ENCODE peak calls at places on chromosomes 11 and 22, in nine cellular contexts. One of them, this sample, is unnamed.

GRCh38 chr11:27700351-27701261 is at the start of gene BDNF:
- DNase-seq in lower leg skin: peak; percentile 69
- DNase-seq in ecto neural progenitor cell: peak; percentile 68
- DNase-seq in activated CD4-positive, CD25-positive, alpha-beta regulatory T cell treated with anti-CD3 and anti-CD28 coated beads, Interleukin-2, amount 50 U/mL, for 72 hours: peak; percentile 29
- DNase-seq in stimulated activated CD8-positive, alpha-beta memory T cell treated with anti-CD3 and anti-CD28 coated beads, Interleukin-4, amount 100 ng/mL, for 1 hour: no peak
- DNase-seq in effector memory CD8-positive, alpha-beta T cell: no peak
- DNase-seq in GM23248: peak; percentile 71
- DNase-seq in endothelial cell: no peak
- DNase-seq in brain pericyte: no peak
- DNase-seq in this sample: no peak

GRCh38 chr11:3344327-3344726 is 34.6 kb downstream of the ZNF195 start:
- DNase-seq in lower leg skin: no peak
- DNase-seq in ecto neural progenitor cell: no peak
- DNase-seq in activated CD4-positive, CD25-positive, alpha-beta regulatory T cell treated with anti-CD3 and anti-CD28 coated beads, Interleukin-2, amount 50 U/mL, for 72 hours: no peak
- DNase-seq in endothelial cell: no peak
- DNase-seq in effector memory CD8-positive, alpha-beta T cell: no peak
- DNase-seq in brain pericyte: no peak
- DNase-seq in GM23248: no peak
- DNase-seq in stimulated activated CD8-positive, alpha-beta memory T cell treated with anti-CD3 and anti-CD28 coated beads, Interleukin-4, amount 100 ng/mL, for 1 hour: no peak
- DNase-seq in this sample: no peak

GRCh38 chr22:28029201-28029948 is 110.3 kb upstream of the PITPNB start:
- DNase-seq in ecto neural progenitor cell: no peak
- DNase-seq in activated CD4-positive, CD25-positive, alpha-beta regulatory T cell treated with anti-CD3 and anti-CD28 coated beads, Interleukin-2, amount 50 U/mL, for 72 hours: no peak
- DNase-seq in endothelial cell: peak; percentile 44
- DNase-seq in brain pericyte: no peak
- DNase-seq in lower leg skin: peak; percentile 83
- DNase-seq in GM23248: peak; percentile 27
- DNase-seq in stimulated activated CD8-positive, alpha-beta memory T cell treated with anti-CD3 and anti-CD28 coated beads, Interleukin-4, amount 100 ng/mL, for 1 hour: no peak
- DNase-seq in effector memory CD8-positive, alpha-beta T cell: no peak
- DNase-seq in this sample: no peak

GRCh38 chr11:118980191-118980881 is 8.8 kb downstream of the FOXR1 start:
- DNase-seq in ecto neural progenitor cell: no peak
- DNase-seq in lower leg skin: no peak
- DNase-seq in stimulated activated CD8-positive, alpha-beta memory T cell treated with anti-CD3 and anti-CD28 coated beads, Interleukin-4, amount 100 ng/mL, for 1 hour: no peak
- DNase-seq in activated CD4-positive, CD25-positive, alpha-beta regulatory T cell treated with anti-CD3 and anti-CD28 coated beads, Interleukin-2, amount 50 U/mL, for 72 hours: no peak
- DNase-seq in effector memory CD8-positive, alpha-beta T cell: no peak
- DNase-seq in GM23248: peak; percentile 36
- DNase-seq in endothelial cell: no peak
- DNase-seq in brain pericyte: no peak
- DNase-seq in this sample: no peak

GRCh38 chr11:64342869-64343739 is 3.1 kb downstream of the CCDC88B start:
- DNase-seq in ecto neural progenitor cell: no peak
- DNase-seq in GM23248: no peak
- DNase-seq in activated CD4-positive, CD25-positive, alpha-beta regulatory T cell treated with anti-CD3 and anti-CD28 coated beads, Interleukin-2, amount 50 U/mL, for 72 hours: no peak
- DNase-seq in lower leg skin: no peak
- DNase-seq in stimulated activated CD8-positive, alpha-beta memory T cell treated with anti-CD3 and anti-CD28 coated beads, Interleukin-4, amount 100 ng/mL, for 1 hour: no peak
- DNase-seq in brain pericyte: no peak
- DNase-seq in endothelial cell: no peak
- DNase-seq in effector memory CD8-positive, alpha-beta T cell: no peak
- DNase-seq in this sample: no peak

GRCh38 chr11:78056093-78056492 is 7.6 kb upstream of the THRSP start:
- DNase-seq in GM23248: no peak
- DNase-seq in effector memory CD8-positive, alpha-beta T cell: no peak
- DNase-seq in endothelial cell: no peak
- DNase-seq in ecto neural progenitor cell: no peak
- DNase-seq in stimulated activated CD8-positive, alpha-beta memory T cell treated with anti-CD3 and anti-CD28 coated beads, Interleukin-4, amount 100 ng/mL, for 1 hour: no peak
- DNase-seq in activated CD4-positive, CD25-positive, alpha-beta regulatory T cell treated with anti-CD3 and anti-CD28 coated beads, Interleukin-2, amount 50 U/mL, for 72 hours: no peak
- DNase-seq in brain pericyte: no peak
- DNase-seq in lower leg skin: no peak
- DNase-seq in this sample: no peak

GRCh38 chr22:33803371-33803770 is 116.9 kb downstream of the LARGE1 start:
- DNase-seq in brain pericyte: no peak
- DNase-seq in lower leg skin: no peak
- DNase-seq in stimulated activated CD8-positive, alpha-beta memory T cell treated with anti-CD3 and anti-CD28 coated beads, Interleukin-4, amount 100 ng/mL, for 1 hour: no peak
- DNase-seq in endothelial cell: no peak
- DNase-seq in effector memory CD8-positive, alpha-beta T cell: no peak
- DNase-seq in activated CD4-positive, CD25-positive, alpha-beta regulatory T cell treated with anti-CD3 and anti-CD28 coated beads, Interleukin-2, amount 50 U/mL, for 72 hours: no peak
- DNase-seq in ecto neural progenitor cell: no peak
- DNase-seq in GM23248: peak; percentile 98
- DNase-seq in this sample: no peak

GRCh38 chr22:37166675-37167066 is 17.0 kb upstream of the IL2RB start:
- DNase-seq in effector memory CD8-positive, alpha-beta T cell: peak; percentile 85
- DNase-seq in brain pericyte: no peak
- DNase-seq in lower leg skin: peak; percentile 97
- DNase-seq in stimulated activated CD8-positive, alpha-beta memory T cell treated with anti-CD3 and anti-CD28 coated beads, Interleukin-4, amount 100 ng/mL, for 1 hour: peak; percentile 73
- DNase-seq in endothelial cell: peak; percentile 82
- DNase-seq in activated CD4-positive, CD25-positive, alpha-beta regulatory T cell treated with anti-CD3 and anti-CD28 coated beads, Interleukin-2, amount 50 U/mL, for 72 hours: peak; percentile 90
- DNase-seq in GM23248: peak; percentile 80
- DNase-seq in ecto neural progenitor cell: peak; percentile 86
- DNase-seq in this sample: no peak

GRCh38 chr22:40463017-40463631 is 92.7 kb downstream of the SGSM3 start:
- DNase-seq in lower leg skin: no peak
- DNase-seq in activated CD4-positive, CD25-positive, alpha-beta regulatory T cell treated with anti-CD3 and anti-CD28 coated beads, Interleukin-2, amount 50 U/mL, for 72 hours: peak; percentile 39
- DNase-seq in stimulated activated CD8-positive, alpha-beta memory T cell treated with anti-CD3 and anti-CD28 coated beads, Interleukin-4, amount 100 ng/mL, for 1 hour: peak; percentile 18
- DNase-seq in effector memory CD8-positive, alpha-beta T cell: no peak
- DNase-seq in ecto neural progenitor cell: no peak
- DNase-seq in brain pericyte: no peak
- DNase-seq in GM23248: no peak
- DNase-seq in endothelial cell: no peak
- DNase-seq in this sample: no peak

GRCh38 chr22:36911887-36912661 is 1.4 kb upstream of the CSF2RB start:
- DNase-seq in lower leg skin: peak; percentile 68
- DNase-seq in brain pericyte: no peak
- DNase-seq in GM23248: peak; percentile 31
- DNase-seq in ecto neural progenitor cell: no peak
- DNase-seq in stimulated activated CD8-positive, alpha-beta memory T cell treated with anti-CD3 and anti-CD28 coated beads, Interleukin-4, amount 100 ng/mL, for 1 hour: no peak
- DNase-seq in activated CD4-positive, CD25-positive, alpha-beta regulatory T cell treated with anti-CD3 and anti-CD28 coated beads, Interleukin-2, amount 50 U/mL, for 72 hours: no peak
- DNase-seq in endothelial cell: no peak
- DNase-seq in effector memory CD8-positive, alpha-beta T cell: no peak
- DNase-seq in this sample: no peak

GRCh38 chr22:42156121-42156520 is 25.5 kb upstream of the CYP2D6 start:
- DNase-seq in activated CD4-positive, CD25-positive, alpha-beta regulatory T cell treated with anti-CD3 and anti-CD28 coated beads, Interleukin-2, amount 50 U/mL, for 72 hours: no peak
- DNase-seq in effector memory CD8-positive, alpha-beta T cell: no peak
- DNase-seq in lower leg skin: no peak
- DNase-seq in GM23248: no peak
- DNase-seq in stimulated activated CD8-positive, alpha-beta memory T cell treated with anti-CD3 and anti-CD28 coated beads, Interleukin-4, amount 100 ng/mL, for 1 hour: no peak
- DNase-seq in endothelial cell: no peak
- DNase-seq in ecto neural progenitor cell: no peak
- DNase-seq in brain pericyte: no peak
- DNase-seq in this sample: no peak

GRCh38 chr22:50530857-50531545 is 1.2 kb upstream of the TYMP start:
- DNase-seq in stimulated activated CD8-positive, alpha-beta memory T cell treated with anti-CD3 and anti-CD28 coated beads, Interleukin-4, amount 100 ng/mL, for 1 hour: peak; percentile 73
- DNase-seq in lower leg skin: peak; percentile 98
- DNase-seq in ecto neural progenitor cell: peak; percentile 78
- DNase-seq in endothelial cell: peak; percentile 67
- DNase-seq in activated CD4-positive, CD25-positive, alpha-beta regulatory T cell treated with anti-CD3 and anti-CD28 coated beads, Interleukin-2, amount 50 U/mL, for 72 hours: peak; percentile 87
- DNase-seq in effector memory CD8-positive, alpha-beta T cell: peak; percentile 77
- DNase-seq in GM23248: peak; percentile 94
- DNase-seq in brain pericyte: no peak
- DNase-seq in this sample: no peak

GRCh38 chr11:17014774-17015638 is 792 bp upstream of the PLEKHA7 start:
- DNase-seq in stimulated activated CD8-positive, alpha-beta memory T cell treated with anti-CD3 and anti-CD28 coated beads, Interleukin-4, amount 100 ng/mL, for 1 hour: no peak
- DNase-seq in activated CD4-positive, CD25-positive, alpha-beta regulatory T cell treated with anti-CD3 and anti-CD28 coated beads, Interleukin-2, amount 50 U/mL, for 72 hours: no peak
- DNase-seq in lower leg skin: peak; percentile 85
- DNase-seq in endothelial cell: peak; percentile 44
- DNase-seq in effector memory CD8-positive, alpha-beta T cell: peak; percentile 3
- DNase-seq in GM23248: peak; percentile 18
- DNase-seq in ecto neural progenitor cell: peak; percentile 63
- DNase-seq in brain pericyte: no peak
- DNase-seq in this sample: no peak

GRCh38 chr11:75541301-75541929 is 15.7 kb upstream of the GDPD5 start:
- DNase-seq in endothelial cell: no peak
- DNase-seq in lower leg skin: no peak
- DNase-seq in activated CD4-positive, CD25-positive, alpha-beta regulatory T cell treated with anti-CD3 and anti-CD28 coated beads, Interleukin-2, amount 50 U/mL, for 72 hours: no peak
- DNase-seq in GM23248: peak; percentile 40
- DNase-seq in stimulated activated CD8-positive, alpha-beta memory T cell treated with anti-CD3 and anti-CD28 coated beads, Interleukin-4, amount 100 ng/mL, for 1 hour: no peak
- DNase-seq in ecto neural progenitor cell: no peak
- DNase-seq in effector memory CD8-positive, alpha-beta T cell: no peak
- DNase-seq in brain pericyte: no peak
- DNase-seq in this sample: no peak

GRCh38 chr22:49083607-49084006 is 744.1 kb downstream of the BRD1 start:
- DNase-seq in lower leg skin: no peak
- DNase-seq in ecto neural progenitor cell: no peak
- DNase-seq in activated CD4-positive, CD25-positive, alpha-beta regulatory T cell treated with anti-CD3 and anti-CD28 coated beads, Interleukin-2, amount 50 U/mL, for 72 hours: no peak
- DNase-seq in brain pericyte: no peak
- DNase-seq in effector memory CD8-positive, alpha-beta T cell: no peak
- DNase-seq in GM23248: no peak
- DNase-seq in endothelial cell: no peak
- DNase-seq in stimulated activated CD8-positive, alpha-beta memory T cell treated with anti-CD3 and anti-CD28 coated beads, Interleukin-4, amount 100 ng/mL, for 1 hour: no peak
- DNase-seq in this sample: no peak

GRCh38 chr11:8766043-8766992 is 83.7 kb downstream of the RPL27A start:
- DNase-seq in effector memory CD8-positive, alpha-beta T cell: no peak
- DNase-seq in GM23248: peak; percentile 85
- DNase-seq in activated CD4-positive, CD25-positive, alpha-beta regulatory T cell treated with anti-CD3 and anti-CD28 coated beads, Interleukin-2, amount 50 U/mL, for 72 hours: no peak
- DNase-seq in lower leg skin: peak; percentile 74
- DNase-seq in endothelial cell: no peak
- DNase-seq in ecto neural progenitor cell: peak; percentile 56
- DNase-seq in stimulated activated CD8-positive, alpha-beta memory T cell treated with anti-CD3 and anti-CD28 coated beads, Interleukin-4, amount 100 ng/mL, for 1 hour: no peak
- DNase-seq in brain pericyte: no peak
- DNase-seq in this sample: no peak

GRCh38 chr11:79273781-79274180 is 167.0 kb downstream of the TENM4 start:
- DNase-seq in effector memory CD8-positive, alpha-beta T cell: no peak
- DNase-seq in ecto neural progenitor cell: no peak
- DNase-seq in lower leg skin: no peak
- DNase-seq in brain pericyte: no peak
- DNase-seq in stimulated activated CD8-positive, alpha-beta memory T cell treated with anti-CD3 and anti-CD28 coated beads, Interleukin-4, amount 100 ng/mL, for 1 hour: no peak
- DNase-seq in endothelial cell: no peak
- DNase-seq in activated CD4-positive, CD25-positive, alpha-beta regulatory T cell treated with anti-CD3 and anti-CD28 coated beads, Interleukin-2, amount 50 U/mL, for 72 hours: no peak
- DNase-seq in GM23248: no peak
- DNase-seq in this sample: no peak

GRCh38 chr11:92505689-92506088 is 281.1 kb downstream of the FAT3 start:
- DNase-seq in brain pericyte: no peak
- DNase-seq in endothelial cell: no peak
- DNase-seq in activated CD4-positive, CD25-positive, alpha-beta regulatory T cell treated with anti-CD3 and anti-CD28 coated beads, Interleukin-2, amount 50 U/mL, for 72 hours: no peak
- DNase-seq in GM23248: no peak
- DNase-seq in ecto neural progenitor cell: no peak
- DNase-seq in effector memory CD8-positive, alpha-beta T cell: no peak
- DNase-seq in stimulated activated CD8-positive, alpha-beta memory T cell treated with anti-CD3 and anti-CD28 coated beads, Interleukin-4, amount 100 ng/mL, for 1 hour: no peak
- DNase-seq in lower leg skin: no peak
- DNase-seq in this sample: no peak

GRCh38 chr11:8357891-8358566 is 94.4 kb upstream of the LMO1 start:
- DNase-seq in ecto neural progenitor cell: no peak
- DNase-seq in stimulated activated CD8-positive, alpha-beta memory T cell treated with anti-CD3 and anti-CD28 coated beads, Interleukin-4, amount 100 ng/mL, for 1 hour: no peak
- DNase-seq in lower leg skin: no peak
- DNase-seq in GM23248: no peak
- DNase-seq in endothelial cell: no peak
- DNase-seq in brain pericyte: no peak
- DNase-seq in activated CD4-positive, CD25-positive, alpha-beta regulatory T cell treated with anti-CD3 and anti-CD28 coated beads, Interleukin-2, amount 50 U/mL, for 72 hours: no peak
- DNase-seq in effector memory CD8-positive, alpha-beta T cell: no peak
- DNase-seq in this sample: no peak

GRCh38 chr11:116840224-116840745 is 2.9 kb upstream of the APOA1 start:
- DNase-seq in stimulated activated CD8-positive, alpha-beta memory T cell treated with anti-CD3 and anti-CD28 coated beads, Interleukin-4, amount 100 ng/mL, for 1 hour: no peak
- DNase-seq in ecto neural progenitor cell: no peak
- DNase-seq in brain pericyte: no peak
- DNase-seq in lower leg skin: no peak
- DNase-seq in activated CD4-positive, CD25-positive, alpha-beta regulatory T cell treated with anti-CD3 and anti-CD28 coated beads, Interleukin-2, amount 50 U/mL, for 72 hours: no peak
- DNase-seq in effector memory CD8-positive, alpha-beta T cell: no peak
- DNase-seq in GM23248: peak; percentile 53
- DNase-seq in endothelial cell: no peak
- DNase-seq in this sample: no peak

GRCh38 chr11:68598816-68599653 is 85.3 kb upstream of the GAL start:
- DNase-seq in effector memory CD8-positive, alpha-beta T cell: no peak
- DNase-seq in lower leg skin: no peak
- DNase-seq in stimulated activated CD8-positive, alpha-beta memory T cell treated with anti-CD3 and anti-CD28 coated beads, Interleukin-4, amount 100 ng/mL, for 1 hour: no peak
- DNase-seq in endothelial cell: no peak
- DNase-seq in activated CD4-positive, CD25-positive, alpha-beta regulatory T cell treated with anti-CD3 and anti-CD28 coated beads, Interleukin-2, amount 50 U/mL, for 72 hours: no peak
- DNase-seq in brain pericyte: no peak
- DNase-seq in ecto neural progenitor cell: no peak
- DNase-seq in GM23248: peak; percentile 52
- DNase-seq in this sample: no peak

GRCh38 chr22:29195118-29195963 is 10.4 kb upstream of the EMID1 start:
- DNase-seq in activated CD4-positive, CD25-positive, alpha-beta regulatory T cell treated with anti-CD3 and anti-CD28 coated beads, Interleukin-2, amount 50 U/mL, for 72 hours: no peak
- DNase-seq in lower leg skin: no peak
- DNase-seq in brain pericyte: no peak
- DNase-seq in ecto neural progenitor cell: peak; percentile 41
- DNase-seq in stimulated activated CD8-positive, alpha-beta memory T cell treated with anti-CD3 and anti-CD28 coated beads, Interleukin-4, amount 100 ng/mL, for 1 hour: no peak
- DNase-seq in endothelial cell: no peak
- DNase-seq in GM23248: no peak
- DNase-seq in effector memory CD8-positive, alpha-beta T cell: no peak
- DNase-seq in this sample: no peak

GRCh38 chr11:10109836-10110235 is 184.2 kb downstream of the SBF2 start:
- DNase-seq in activated CD4-positive, CD25-positive, alpha-beta regulatory T cell treated with anti-CD3 and anti-CD28 coated beads, Interleukin-2, amount 50 U/mL, for 72 hours: no peak
- DNase-seq in GM23248: peak; percentile 80
- DNase-seq in endothelial cell: no peak
- DNase-seq in effector memory CD8-positive, alpha-beta T cell: no peak
- DNase-seq in lower leg skin: no peak
- DNase-seq in ecto neural progenitor cell: no peak
- DNase-seq in brain pericyte: no peak
- DNase-seq in stimulated activated CD8-positive, alpha-beta memory T cell treated with anti-CD3 and anti-CD28 coated beads, Interleukin-4, amount 100 ng/mL, for 1 hour: no peak
- DNase-seq in this sample: no peak